ENCODE peak calls at places on chromosome 15, in nine cellular contexts. U is C1 segment of cervical spinal cord; D is OCI-M1; J is CD8-positive, alpha-beta T cell; C is GF-D8; Y is bronchial epithelial cell; I is ecto neural progenitor cell; Z is stimulated activated CD4-positive, alpha-beta T cell treated with anti-CD3 and anti-CD28 coated beads, Interleukin-4, amount 100 ng/mL, for 24 hours; G is HL-60. V is an unnamed sample.

GRCh38 chr15:80937718-80938117 is 51.9 kb downstream of the MESD start:
- DNase-seq in I (no peak), U (no peak), J (no peak), Z (no peak), Y (no peak), C (no peak), D (no peak), G (no peak), V (no peak)

GRCh38 chr15:80931721-80932609 is 57.7 kb downstream of the MESD start:
- DNase-seq in G (no peak), U (no peak), Z (no peak), C (no peak), J (no peak), D (no peak), Y (no peak), I (no peak), V (no peak)

GRCh38 chr15:66841953-66842681 is 140.1 kb downstream of the SMAD6 start:
- DNase-seq in U (peak; percentile 60), Y (peak; percentile 78), I (peak; percentile 79), Z (no peak), D (peak; percentile 36), C (no peak), J (no peak), G (no peak), V (no peak)

GRCh38 chr15:39628821-39629220 is 47.9 kb downstream of the THBS1 start:
- DNase-seq in J (no peak), Z (no peak), C (no peak), G (no peak), I (no peak), D (no peak), U (no peak), Y (peak; percentile 13), V (no peak)

GRCh38 chr15:65547841-65548240 is 17.6 kb downstream of the HACD3 start:
- DNase-seq in J (no peak), Z (no peak), Y (no peak), U (no peak), D (no peak), G (no peak), I (no peak), C (no peak), V (no peak)

GRCh38 chr15:68729789-68730201 is 90.9 kb downstream of the ANP32A start:
- DNase-seq in Y (no peak), U (peak; percentile 19), C (no peak), I (no peak), D (no peak), Z (no peak), G (no peak), J (no peak), V (no peak)

GRCh38 chr15:48914717-48915116 is 36.8 kb downstream of the EID1 start:
- DNase-seq in J (no peak), I (no peak), Y (no peak), D (peak; percentile 19), U (no peak), Z (no peak), G (no peak), C (no peak), V (no peak)

GRCh38 chr15:81962438-81962837 is 83.4 kb downstream of the MEX3B start:
- DNase-seq in Z (no peak), D (no peak), I (no peak), G (no peak), Y (no peak), U (no peak), C (no peak), J (no peak), V (no peak)

GRCh38 chr15:70584838-70585706 is 178.3 kb downstream of the UACA start:
- DNase-seq in Y (peak; percentile 51), D (no peak), C (no peak), G (no peak), I (peak; percentile 88), U (no peak), J (peak; percentile 68), Z (peak; percentile 46), V (no peak)

V was measured in GDM1.